ENCODE peak calls at places on chromosomes 3 and 15, in eight cellular contexts. X is NAMALWA; I is effector CD8-positive, alpha-beta T cell; M is NCI-H1930; L is NCI-H2081 treated with DMSO at 0.1 percent for 48 hours; Y is NCI-H748 treated with DMSO at 0.1 percent for 48 hours; U is NCI-H1436; R is putamen. E is an unnamed sample.

GRCh38 chr15:44536298-44536961 is 517 bp upstream of the EIF3J start:
- DNase-seq in X (peak), I (no peak), M (peak), L (no peak), Y (peak), U (peak), R (peak), E (peak)

GRCh38 chr3:38582316-38582715 is 67.2 kb downstream of the SCN5A start:
- DNase-seq in X (no peak), I (no peak), M (no peak), L (no peak), Y (no peak), U (no peak), R (no peak), E (no peak)

GRCh38 chr3:169591983-169592644 is 71.4 kb downstream of the MECOM start:
- DNase-seq in X (no peak), I (no peak), M (no peak), L (no peak), Y (no peak), U (no peak), R (no peak), E (no peak)

GRCh38 chr3:15295506-15295905 is 36.9 kb downstream of the SH3BP5 start:
- DNase-seq in X (no peak), I (no peak), M (no peak), L (no peak), Y (no peak), U (no peak), R (no peak), E (no peak)

GRCh38 chr3:51828297-51828696 is 33.1 kb upstream of the IQCF2 start:
- DNase-seq in X (no peak), I (no peak), M (no peak), L (no peak), Y (no peak), U (no peak), R (no peak), E (no peak)

GRCh38 chr3:127524300-127524896 is 66.1 kb downstream of the TPRA1 start:
- DNase-seq in X (no peak), I (no peak), M (no peak), L (no peak), Y (peak), U (peak), R (no peak), E (no peak)

GRCh38 chr3:4978259-4978965 is 825 bp upstream of the BHLHE40 start:
- DNase-seq in X (peak), I (peak), M (peak), L (no peak), Y (peak), U (peak), R (peak), E (peak)

GRCh38 chr3:188113761-188114160 is 40.2 kb upstream of the LPP start:
- DNase-seq in X (no peak), I (no peak), M (no peak), L (no peak), Y (no peak), U (no peak), R (no peak), E (no peak)

GRCh38 chr3:49500408-49501257 is 30.6 kb downstream of the DAG1 start:
- DNase-seq in X (no peak), I (no peak), M (no peak), L (no peak), Y (no peak), U (no peak), R (no peak), E (peak)

GRCh38 chr3:161317077-161317476 is 54.2 kb downstream of the SPTSSB start:
- DNase-seq in X (no peak), I (no peak), M (no peak), L (no peak), Y (no peak), U (no peak), R (no peak), E (no peak)

GRCh38 chr3:36893137-36893557 is 51.7 kb downstream of the TRANK1 start:
- DNase-seq in X (peak), I (no peak), M (no peak), L (no peak), Y (no peak), U (no peak), R (peak), E (peak)

GRCh38 chr3:152183473-152183872 is 85.3 kb upstream of the MBNL1 start:
- DNase-seq in X (peak), I (peak), M (peak), L (no peak), Y (no peak), U (peak), R (peak), E (peak)

GRCh38 chr15:74535388-74536084 is 5.5 kb upstream of the ARID3B start:
- DNase-seq in X (no peak), I (no peak), M (no peak), L (no peak), Y (no peak), U (no peak), R (no peak), E (no peak)

GRCh38 chr15:88663216-88663615 is 24.4 kb downstream of the ISG20 start:
- DNase-seq in X (no peak), I (no peak), M (no peak), L (no peak), Y (no peak), U (no peak), R (no peak), E (peak)

GRCh38 chr3:78871048-78871447 is 896.8 kb downstream of the ROBO1 start:
- DNase-seq in X (no peak), I (no peak), M (no peak), L (no peak), Y (no peak), U (no peak), R (no peak), E (no peak)

GRCh38 chr15:69818529-69818928 is 279.2 kb downstream of the TLE3 start:
- DNase-seq in X (no peak), I (no peak), M (no peak), L (no peak), Y (no peak), U (no peak), R (no peak), E (no peak)

GRCh38 chr15:74235962-74236361 is at the start of gene CCDC33:
- DNase-seq in X (peak), I (no peak), M (no peak), L (no peak), Y (peak), U (peak), R (no peak), E (no peak)

GRCh38 chr3:123476967-123477750 is 28.3 kb upstream of the ADCY5 start:
- DNase-seq in X (no peak), I (no peak), M (no peak), L (no peak), Y (no peak), U (no peak), R (peak), E (no peak)

GRCh38 chr3:66472313-66473134 is 28.3 kb downstream of the LRIG1 start:
- DNase-seq in X (no peak), I (no peak), M (no peak), L (no peak), Y (no peak), U (no peak), R (no peak), E (peak)

GRCh38 chr3:135271562-135272290 is 476.7 kb downstream of the EPHB1 start:
- DNase-seq in X (no peak), I (no peak), M (no peak), L (peak), Y (peak), U (peak), R (no peak), E (no peak)

GRCh38 chr3:142315083-142315482 is 89.7 kb upstream of the GK5 start:
- DNase-seq in X (no peak), I (no peak), M (no peak), L (no peak), Y (no peak), U (no peak), R (no peak), E (peak)

GRCh38 chr15:77507151-77507847 is 86.6 kb downstream of the HMG20A start:
- DNase-seq in X (no peak), I (no peak), M (no peak), L (no peak), Y (no peak), U (peak), R (no peak), E (peak)

GRCh38 chr3:195813916-195814486 is 2.3 kb upstream of the MUC4 start:
- DNase-seq in X (no peak), I (no peak), M (no peak), L (no peak), Y (no peak), U (no peak), R (no peak), E (no peak)

GRCh38 chr15:94029495-94029894 is 201.9 kb upstream of the MCTP2 start:
- DNase-seq in X (no peak), I (no peak), M (no peak), L (no peak), Y (no peak), U (no peak), R (no peak), E (peak)

GRCh38 chr15:30923429-30923828 is 19.7 kb downstream of the FAN1 start:
- DNase-seq in X (no peak), I (no peak), M (no peak), L (no peak), Y (no peak), U (no peak), R (peak), E (no peak)